ENCODE peak calls at places on chromosome 18, in four cellular contexts. N is PC-9, G is HepG2, L is mammary epithelial cell. J is an unnamed sample.

GRCh38 chr18:77392323-77392722 is 142.7 kb downstream of the GALR1 start:
- DNase-seq in L (no peak), N (no peak), G (no peak), J (peak)

GRCh38 chr18:40494603-40495002 is 1460.4 kb upstream of the PIK3C3 start:
- DNase-seq in G (no peak), L (no peak), N (no peak), J (no peak)

GRCh38 chr18:55552498-55553189 is 35.3 kb downstream of the TCF4 start:
- DNase-seq in N (no peak), G (no peak), L (no peak), J (no peak)

GRCh38 chr18:73774836-73775509 is 372.7 kb downstream of the FBXO15 start:
- DNase-seq in L (peak), N (no peak), G (no peak), J (peak)

GRCh38 chr18:7618821-7619410 is 51.8 kb downstream of the PTPRM start:
- DNase-seq in N (no peak), L (no peak), G (no peak), J (no peak)

GRCh38 chr18:3250237-3251107 is 2.9 kb downstream of the MYL12A start:
- DNase-seq in G (no peak), L (peak), N (peak), J (peak)

GRCh38 chr18:7170292-7170691 is 52.7 kb upstream of the LAMA1 start:
- DNase-seq in G (no peak), N (no peak), L (no peak), J (no peak)

GRCh38 chr18:47794725-47795447 is 135.6 kb downstream of the SMAD2 start:
- DNase-seq in G (no peak), N (no peak), L (no peak), J (no peak)

GRCh38 chr18:70931942-70932814 is 643.3 kb downstream of the SOCS6 start:
- DNase-seq in G (peak), L (peak), N (no peak), J (peak)

GRCh38 chr18:22324191-22325131 is 93.3 kb downstream of the CTAGE1 start:
- DNase-seq in N (no peak), L (no peak), G (no peak), J (no peak)

GRCh38 chr18:79766308-79766707 is 31.4 kb upstream of the KCNG2 start:
- DNase-seq in G (no peak), L (no peak), N (no peak), J (no peak)

GRCh38 chr18:75205760-75206109 is 3.2 kb downstream of the PTGR3 start:
- DNase-seq in L (no peak), G (no peak), N (no peak), J (no peak)

GRCh38 chr18:33440384-33441043 is at the start of gene CCDC178:
- DNase-seq in N (no peak), G (no peak), L (no peak), J (no peak)

GRCh38 chr18:28999711-29000110 is 822.8 kb upstream of the CDH2 start:
- DNase-seq in L (no peak), G (no peak), N (no peak), J (no peak)

GRCh38 chr18:38940863-38941531 is 1375.4 kb upstream of the CELF4 start:
- DNase-seq in L (peak), G (peak), N (peak), J (peak)

GRCh38 chr18:79200546-79201268 is 131.5 kb downstream of the ATP9B start:
- DNase-seq in L (peak), G (no peak), N (no peak), J (peak)

GRCh38 chr18:36829362-36830140 is 624 bp downstream of the KIAA1328 start:
- DNase-seq in L (no peak), G (peak), N (no peak), J (peak)

GRCh38 chr18:23857756-23858155 is 156.8 kb upstream of the TTC39C start:
- DNase-seq in L (peak), N (no peak), G (peak), J (peak)

GRCh38 chr18:80112623-80113248 is 3.7 kb downstream of the ADNP2 start:
- DNase-seq in N (no peak), L (no peak), G (peak), J (no peak)

GRCh38 chr18:77177009-77177408 is 44.4 kb upstream of the MBP start:
- DNase-seq in G (no peak), L (peak), N (no peak), J (peak)

GRCh38 chr18:23225518-23225917 is 90.2 kb downstream of the CABLES1 start:
- DNase-seq in L (no peak), G (no peak), N (no peak), J (peak)

GRCh38 chr18:11064106-11064505 is 85.3 kb downstream of the PIEZO2 start:
- DNase-seq in G (no peak), N (no peak), L (no peak), J (no peak)

GRCh38 chr18:63237911-63238710 is 81.5 kb downstream of the BCL2 start:
- DNase-seq in N (peak), L (peak), G (peak), J (peak)

GRCh38 chr18:79465392-79465991 is 69.8 kb downstream of the NFATC1 start:
- DNase-seq in G (no peak), L (no peak), N (no peak), J (no peak)

GRCh38 chr18:48100712-48101165 is 170.3 kb upstream of the SMAD2 start:
- DNase-seq in L (no peak), G (no peak), N (no peak), J (no peak)

GRCh38 chr18:42183746-42184145 is 228.7 kb downstream of the PIK3C3 start:
- DNase-seq in N (no peak), L (peak), G (no peak), J (peak)

GRCh38 chr18:79682896-79683625 is 3.5 kb downstream of the CTDP1 start:
- DNase-seq in L (no peak), N (no peak), G (no peak), J (no peak)

GRCh38 chr18:57440331-57441101 is 5.3 kb downstream of the ONECUT2 start:
- DNase-seq in N (no peak), L (no peak), G (no peak), J (no peak)

GRCh38 chr18:46756172-46756558 is 688 bp downstream of the ST8SIA5 start:
- DNase-seq in N (peak), L (no peak), G (no peak), J (no peak)

GRCh38 chr18:427005-427404 is 73.5 kb downstream of the COLEC12 start:
- DNase-seq in N (no peak), G (no peak), L (no peak), J (no peak)

GRCh38 chr18:44238449-44238848 is 442.2 kb upstream of the SETBP1 start:
- DNase-seq in N (no peak), L (peak), G (no peak), J (no peak)

GRCh38 chr18:45670281-45670962 is 53.6 kb upstream of the SLC14A1 start:
- DNase-seq in N (no peak), L (peak), G (no peak), J (no peak)

GRCh38 chr18:69839989-69840388 is 107.7 kb downstream of the CD226 start:
- DNase-seq in G (no peak), L (no peak), N (no peak), J (no peak)

GRCh38 chr18:79199691-79200374 is 130.6 kb downstream of the ATP9B start:
- DNase-seq in N (no peak), G (no peak), L (peak), J (no peak)

GRCh38 chr18:6940451-6940970 is 177.1 kb downstream of the LAMA1 start:
- DNase-seq in G (no peak), N (no peak), L (no peak), J (no peak)

GRCh38 chr18:58615150-58616132 is 13.4 kb downstream of the ALPK2 start:
- DNase-seq in N (no peak), G (no peak), L (peak), J (peak)
- H3K27ac ChIP-seq in N (no peak), G (no peak), L (no peak), J (no peak)

GRCh38 chr18:8718401-8718913 is 13.1 kb downstream of the MTCL1 start:
- DNase-seq in G (no peak), L (no peak), N (no peak), J (no peak)

GRCh38 chr18:8717011-8717770 is 11.8 kb downstream of the MTCL1 start:
- DNase-seq in L (no peak), N (no peak), G (no peak), J (no peak)

GRCh38 chr18:8713691-8714090 is 8.3 kb downstream of the MTCL1 start:
- DNase-seq in N (no peak), L (no peak), G (no peak), J (no peak)

GRCh38 chr18:8719192-8719591 is 13.8 kb downstream of the MTCL1 start:
- DNase-seq in G (no peak), L (no peak), N (no peak), J (no peak)

GRCh38 chr18:8715599-8715998 is 10.2 kb downstream of the MTCL1 start:
- DNase-seq in N (no peak), L (no peak), G (no peak), J (no peak)
- TF ChIP-seq EZH2 in N (no peak), L (no peak), G (no peak), J (no peak)

GRCh38 chr18:5585653-5586052 is 41.9 kb upstream of the EPB41L3 start:
- DNase-seq in G (no peak), N (no peak), L (no peak), J (no peak)

GRCh38 chr18:5582849-5583667 is 39.3 kb upstream of the EPB41L3 start:
- DNase-seq in N (no peak), L (no peak), G (no peak), J (peak)

GRCh38 chr18:5584751-5585417 is 41.1 kb upstream of the EPB41L3 start:
- DNase-seq in N (no peak), L (peak), G (no peak), J (peak)

DNA sequence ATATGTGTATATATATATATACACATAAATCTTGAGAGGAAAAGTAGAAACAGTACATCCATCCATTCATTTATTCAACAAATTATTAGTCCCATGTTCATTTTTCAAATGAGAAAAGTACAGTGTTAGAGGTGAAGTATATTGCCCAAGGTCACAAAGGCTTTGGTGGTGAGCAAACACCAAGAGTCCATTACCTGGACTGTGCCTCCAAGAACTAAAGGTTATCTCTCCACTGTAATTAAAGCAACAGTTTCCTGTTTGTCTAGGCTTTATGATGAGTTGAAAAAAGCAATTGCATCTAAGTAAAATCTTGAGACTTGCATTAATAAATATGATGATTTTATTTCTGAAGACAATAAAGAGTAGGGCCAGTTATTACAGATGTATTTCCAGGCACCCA is 44.7 kb upstream of the EPB41L3 start:
- DNase-seq in L (no peak), N (no peak), G (no peak), J (no peak)
- H2AFZ ChIP-seq in L (no peak), N (no peak), G (no peak), J (no peak)

GRCh38 chr18:24979223-24979622 is 372.7 kb downstream of the ZNF521 start:
- DNase-seq in N (no peak), G (no peak), L (no peak), J (no peak)

GRCh38 chr18:24976502-24976901 is 375.5 kb downstream of the ZNF521 start:
- DNase-seq in L (no peak), N (no peak), G (no peak), J (no peak)

GRCh38 chr18:24972577-24972976 is 379.4 kb downstream of the ZNF521 start:
- DNase-seq in L (no peak), N (no peak), G (no peak), J (no peak)

DNA sequence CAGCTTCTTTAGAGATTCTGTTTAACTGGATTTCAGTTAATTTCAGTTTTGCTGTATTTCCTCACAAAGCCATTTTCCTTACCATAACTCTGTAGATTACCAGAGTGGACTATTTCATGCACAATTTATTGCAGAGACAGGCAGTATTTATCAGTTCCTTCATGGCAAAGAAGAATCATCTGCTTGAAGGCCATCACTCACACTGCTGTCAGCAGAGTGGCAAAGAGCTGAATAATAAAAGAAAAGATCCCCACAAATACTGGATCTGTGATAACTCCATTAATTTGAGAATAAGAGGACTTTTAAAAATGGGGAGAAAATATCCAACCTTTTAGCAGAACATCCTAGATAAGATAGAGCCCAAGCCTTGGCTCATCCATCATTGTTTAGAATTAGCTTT is 376.5 kb downstream of the ZNF521 start:
- DNase-seq in L (no peak), N (no peak), G (no peak), J (no peak)
- H3K27ac ChIP-seq in L (no peak), N (no peak), G (no peak), J (no peak)

GRCh38 chr18:49560277-49561126 is 1.4 kb upstream of the LIPG start:
- DNase-seq in N (no peak), G (no peak), L (peak), J (no peak)
- TF ChIP-seq EZH2 in N (no peak), G (no peak), L (no peak), J (no peak)

J was measured in PC-3.